ENCODE peak calls at places on chromosomes 16 and 17, in four cellular contexts. V, O, C and M are unnamed samples. For H3K27me3, the result is how much of the 10 kb centered on the place peaks cover.

GRCh38 chr17:39208136-39208535 is 8.1 kb downstream of the RPL19 start:
- DNase-seq in O (no peak), V (no peak), C (no peak), M (no peak)

GRCh38 chr16:77282345-77282744 is 83.1 kb downstream of the SYCE1L start:
- DNase-seq in O (no peak), C (no peak), V (no peak), M (no peak)

GRCh38 chr16:71746442-71747046 is 22.0 kb upstream of the PHLPP2 start:
- DNase-seq in V (peak), O (peak), C (peak), M (peak)

GRCh38 chr16:51394401-51394800 is 243.3 kb upstream of the SALL1 start:
- DNase-seq in V (no peak), O (no peak), C (no peak), M (peak)

GRCh38 chr16:52861614-52862022 is 191.1 kb downstream of the CHD9NB start:
- DNase-seq in O (peak), C (peak), V (peak), M (no peak)

GRCh38 chr16:81224836-81225235 is 13.7 kb upstream of the BCO1 start:
- DNase-seq in O (no peak), C (no peak), V (no peak), M (peak)

GRCh38 chr16:73713301-73713700 is 583.3 kb upstream of the PSMD7 start:
- DNase-seq in O (no peak), V (no peak), C (no peak), M (no peak)

GRCh38 chr16:72805486-72805885 is 242.4 kb downstream of the ZFHX3 start:
- DNase-seq in V (no peak), O (no peak), C (no peak), M (no peak)

GRCh38 chr17:16922386-16923096 is 49.4 kb downstream of the TNFRSF13B start:
- DNase-seq in O (no peak), V (no peak), C (peak), M (no peak)

GRCh38 chr17:76123127-76123499 is 17.9 kb downstream of the FOXJ1 start:
- DNase-seq in O (no peak), C (no peak), V (no peak), M (no peak)

GRCh38 chr17:43338886-43339516 is 59.8 kb upstream of the ARL4D start:
- DNase-seq in C (peak), V (peak), O (no peak), M (peak)

GRCh38 chr16:30186444-30186781 is 3.0 kb downstream of the CORO1A start:
- DNase-seq in O (no peak), V (no peak), C (no peak), M (no peak)

GRCh38 chr17:34378664-34379101 is 15.7 kb upstream of the CCL1 start:
- DNase-seq in C (no peak), V (no peak), O (no peak), M (peak)

GRCh38 chr17:59669944-59670343 is 37.3 kb downstream of the PTRH2 start:
- DNase-seq in O (no peak), V (no peak), C (no peak), M (no peak)

GRCh38 chr16:68257251-68257905 is 6.9 kb upstream of the SLC7A6 start:
- DNase-seq in O (no peak), V (no peak), C (no peak), M (no peak)

GRCh38 chr16:68776821-68777485 is 39.9 kb downstream of the CDH1 start:
- DNase-seq in O (no peak), C (no peak), V (no peak), M (peak)

GRCh38 chr17:3033248-3033640 is 30.2 kb downstream of the OR1D5 start:
- DNase-seq in V (no peak), C (no peak), O (no peak), M (no peak)

GRCh38 chr17:37220609-37220953 is 155.2 kb upstream of the C17orf78 start:
- DNase-seq in C (peak), O (no peak), V (peak), M (peak)

GRCh38 chr17:50684612-50685333 is 22.9 kb downstream of the ANKRD40 start:
- DNase-seq in O (no peak), C (peak), V (no peak), M (no peak)

GRCh38 chr16:49578435-49579024 is 204.9 kb downstream of the C16orf78 start:
- DNase-seq in C (no peak), V (no peak), O (no peak), M (no peak)

GRCh38 chr16:50576403-50577113 is 28.4 kb downstream of the NKD1 start:
- DNase-seq in V (no peak), O (no peak), C (no peak), M (no peak)

GRCh38 chr17:39754958-39755549 is 17.3 kb downstream of the GRB7 start:
- DNase-seq in V (no peak), O (no peak), C (peak), M (peak)

GRCh38 chr17:63573634-63574033 is 23.4 kb downstream of the DCAF7 start:
- DNase-seq in C (peak), O (no peak), V (no peak), M (peak)

GRCh38 chr17:65629234-65629690 is 67.8 kb upstream of the AXIN2 start:
- DNase-seq in O (no peak), V (no peak), C (peak), M (no peak)

GRCh38 chr17:30790279-30790678 is 34.2 kb downstream of the CRLF3 start:
- DNase-seq in C (no peak), O (no peak), V (no peak), M (no peak)

GRCh38 chr17:49069585-49070273 is 62.8 kb upstream of the B4GALNT2 start:
- DNase-seq in O (no peak), V (no peak), C (no peak), M (no peak)

GRCh38 chr17:80698297-80698696 is 153.7 kb downstream of the RPTOR start:
- DNase-seq in O (no peak), C (no peak), V (no peak), M (no peak)

GRCh38 chr16:66923247-66923851 is 2.0 kb downstream of the RRAD start:
- DNase-seq in C (no peak), O (no peak), V (no peak), M (no peak)

GRCh38 chr16:67661101-67661661 is 421 bp downstream of the PARD6A start:
- DNase-seq in O (no peak), V (peak), C (peak), M (peak)

GRCh38 chr16:55701442-55702319 is 45.9 kb downstream of the SLC6A2 start:
- DNase-seq in V (peak), C (peak), O (peak), M (peak)

GRCh38 chr17:57210224-57210553 is 46.1 kb upstream of the MSI2 start:
- DNase-seq in O (no peak), V (no peak), C (no peak), M (no peak)

GRCh38 chr17:44970136-44970737 is 2.1 kb upstream of the C1QL1 start:
- DNase-seq in C (peak), V (peak), O (no peak), M (peak)
- H3K27me3 ChIP-seq in C (under half), V (under half), O (under half), M (under half)

GRCh38 chr17:73156166-73156840 is 8.5 kb upstream of the SSTR2 start:
- DNase-seq in C (peak), O (no peak), V (peak), M (peak)

GRCh38 chr17:73158133-73158532 is 6.7 kb upstream of the SSTR2 start:
- DNase-seq in C (no peak), O (no peak), V (no peak), M (no peak)

GRCh38 chr17:73160980-73161630 is 3.7 kb upstream of the SSTR2 start:
- DNase-seq in V (no peak), O (no peak), C (peak), M (no peak)

GRCh38 chr17:73155410-73156165 is 9.2 kb upstream of the SSTR2 start:
- DNase-seq in O (no peak), C (peak), V (no peak), M (no peak)

GRCh38 chr17:73156887-73157870 is 7.6 kb upstream of the SSTR2 start:
- DNase-seq in V (peak), C (peak), O (no peak), M (no peak)
- H3K27me3 ChIP-seq in V (under half), C (under half), O (under half), M (under half)

DNA sequence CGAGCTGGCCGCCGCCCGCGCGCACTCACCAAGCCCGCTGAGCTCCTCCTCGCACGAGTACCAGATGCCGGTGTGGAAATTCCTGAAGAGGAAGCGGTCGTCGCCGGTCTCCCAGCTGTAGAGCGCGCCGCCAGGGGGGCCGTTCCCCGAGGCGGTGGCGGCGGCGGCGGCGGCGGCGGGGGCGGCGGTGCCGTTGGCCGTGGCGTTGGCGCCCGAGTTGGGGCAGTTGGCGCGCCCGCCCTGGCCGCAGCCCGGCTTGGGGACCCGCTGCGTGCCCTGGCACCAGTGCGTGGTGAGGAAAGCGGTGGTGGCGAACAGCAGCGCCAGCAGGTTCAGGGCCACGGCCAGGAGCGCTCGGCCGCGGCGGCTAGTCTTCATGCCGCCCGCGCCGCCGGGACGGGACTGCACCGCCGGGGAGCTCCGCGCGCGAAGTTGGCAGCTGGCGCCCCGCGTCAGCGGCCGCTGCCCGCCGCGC is 430 bp downstream of the GSG1L start:
- DNase-seq in C (peak), V (peak), O (no peak), M (peak)
- H3K27me3 ChIP-seq in C (under half), V (half or more), O (under half), M (half or more)

GRCh38 chr17:4789701-4789950 is 862 bp downstream of the GLTPD2 start:
- DNase-seq in O (no peak), C (no peak), V (no peak), M (no peak)

GRCh38 chr17:4788159-4788806 is 481 bp upstream of the GLTPD2 start:
- DNase-seq in C (no peak), O (no peak), V (no peak), M (no peak)

GRCh38 chr17:4789951-4790704 is 1.4 kb downstream of the GLTPD2 start:
- DNase-seq in C (peak), O (no peak), V (peak), M (peak)

GRCh38 chr17:4788807-4789700 is at the start of gene GLTPD2:
- DNase-seq in C (peak), O (no peak), V (peak), M (no peak)

GRCh38 chr17:4790705-4791088 is 1.9 kb downstream of the GLTPD2 start:
- DNase-seq in V (no peak), O (no peak), C (no peak), M (no peak)
- H3K27me3 ChIP-seq in V (under half), O (under half), C (under half), M (under half)

GRCh38 chr16:2790631-2791030 is 3.3 kb upstream of the PRSS33 start:
- DNase-seq in O (no peak), C (no peak), V (no peak), M (no peak)
- H3K27me3 ChIP-seq in O (under half), C (under half), V (under half), M (half or more)

DNA sequence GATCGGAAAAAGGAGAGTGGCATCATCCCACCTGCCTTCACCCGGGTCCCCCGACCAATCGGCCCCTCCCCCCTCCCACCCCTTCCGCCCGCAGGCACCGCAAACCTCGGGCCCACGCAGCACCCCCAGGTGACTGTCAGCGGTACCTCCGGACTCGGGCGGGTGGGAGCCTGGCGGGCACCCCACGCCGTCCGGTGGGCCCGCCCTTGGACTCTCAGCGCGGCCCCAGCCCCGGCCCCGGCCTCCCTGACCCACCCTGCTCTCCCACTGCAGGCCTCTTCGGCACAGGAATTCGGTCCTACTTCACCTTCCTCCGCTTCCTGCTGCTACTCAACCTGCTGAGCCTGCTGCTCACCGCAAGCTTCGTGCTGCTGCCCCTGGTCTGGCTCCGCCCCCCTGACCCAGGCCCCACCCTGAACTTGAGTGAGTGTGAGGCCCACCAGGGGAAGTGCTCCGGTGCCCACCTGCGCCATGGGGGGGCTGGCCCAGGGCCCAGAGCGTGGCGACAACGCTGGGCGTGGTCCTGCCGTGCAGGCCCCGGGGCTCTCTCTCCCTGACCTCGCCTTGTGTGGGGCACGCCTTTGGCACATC is 1.6 kb downstream of the TMC8 start:
- DNase-seq in C (peak), V (peak), O (no peak), M (no peak)
- H3K27me3 ChIP-seq in C (under half), V (under half), O (under half), M (under half)